ENCODE peak calls at places on chromosomes 3 and 15, in four cellular contexts. L, A, S and X are unnamed samples.

GRCh38 chr15:73054417-73054963 is 2.2 kb downstream of the NEO1 start:
- DNase-seq in L (no peak), A (no peak), S (no peak), X (no peak)

GRCh38 chr15:54373332-54373731 is 395.1 kb downstream of the UNC13C start:
- DNase-seq in L (no peak), A (no peak), S (no peak), X (no peak)

GRCh38 chr15:36497903-36498302 is 81.5 kb upstream of the CDIN1 start:
- DNase-seq in L (no peak), A (no peak), S (no peak), X (no peak)

GRCh38 chr3:52233108-52233591 is 5.8 kb downstream of the TWF2 start:
- DNase-seq in L (no peak), A (no peak), S (no peak), X (no peak)

GRCh38 chr15:81410318-81410753 is 36.3 kb upstream of the TMC3 start:
- DNase-seq in L (no peak), A (peak), S (no peak), X (peak)

GRCh38 chr3:2301361-2301760 is 202.7 kb downstream of the CNTN4 start:
- DNase-seq in L (no peak), A (no peak), S (no peak), X (no peak)

GRCh38 chr3:149971403-149972075 is 844 bp upstream of the PFN2 start:
- DNase-seq in L (no peak), A (peak), S (no peak), X (peak)

GRCh38 chr15:60091150-60091549 is 87.0 kb downstream of the FOXB1 start:
- DNase-seq in L (no peak), A (peak), S (no peak), X (no peak)

GRCh38 chr15:52406601-52407000 is 111.0 kb upstream of the MYO5C start:
- DNase-seq in L (no peak), A (no peak), S (no peak), X (no peak)

GRCh38 chr15:41695750-41696436 is 35.7 kb downstream of the MGA start:
- DNase-seq in L (peak), A (peak), S (peak), X (peak)

GRCh38 chr3:59289836-59290235 is 240.0 kb upstream of the CFAP20DC start:
- DNase-seq in L (no peak), A (no peak), S (no peak), X (no peak)

GRCh38 chr3:55988905-55989304 is 479.4 kb downstream of the ERC2 start:
- DNase-seq in L (no peak), A (no peak), S (no peak), X (no peak)

DNA sequence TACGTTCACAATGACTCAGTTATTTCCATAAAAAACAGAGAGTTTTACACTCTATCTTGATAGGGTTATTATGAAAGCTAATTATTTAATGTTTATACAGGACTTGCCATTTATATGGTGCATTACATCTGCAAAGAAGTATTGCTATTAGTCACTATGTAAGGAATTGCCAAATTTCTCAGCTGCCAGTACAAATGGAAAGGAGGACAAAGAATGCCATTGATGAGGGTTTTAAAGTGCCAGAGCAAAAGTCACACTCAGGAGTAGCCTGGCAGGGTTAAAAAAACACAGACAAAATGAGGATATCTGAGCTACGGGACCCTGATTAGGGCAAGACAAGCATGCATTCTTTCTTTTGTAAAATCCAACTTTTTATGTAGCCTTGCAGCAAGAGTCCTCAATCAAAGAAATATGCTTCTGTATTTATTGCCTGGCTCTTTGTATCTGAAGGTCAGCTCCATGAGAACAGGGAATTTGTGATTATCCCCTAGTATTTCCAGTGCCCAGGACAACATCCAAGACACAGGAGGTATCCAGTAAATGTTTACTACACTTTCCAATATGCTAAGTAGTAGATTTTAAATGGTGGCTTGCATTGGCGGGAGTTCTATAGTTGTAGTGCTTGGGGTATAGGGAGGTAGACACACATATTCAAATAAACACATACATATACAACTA is 1013.6 kb downstream of the ROBO1 start:
- DNase-seq in L (no peak), A (peak), S (no peak), X (peak)
- TF ChIP-seq MAX in L (no peak), A (no peak), S (no peak), X (no peak)

GRCh38 chr3:13894096-13894811 is 14.4 kb upstream of the WNT7A start:
- DNase-seq in L (no peak), A (no peak), S (no peak), X (no peak)

GRCh38 chr3:13894812-13895154 is 14.9 kb upstream of the WNT7A start:
- DNase-seq in L (no peak), A (no peak), S (no peak), X (no peak)

GRCh38 chr3:13892304-13892703 is 12.4 kb upstream of the WNT7A start:
- DNase-seq in L (no peak), A (no peak), S (no peak), X (no peak)

GRCh38 chr3:13896473-13897154 is 16.7 kb upstream of the WNT7A start:
- DNase-seq in L (peak), A (peak), S (peak), X (peak)

GRCh38 chr3:13895155-13896105 is 15.6 kb upstream of the WNT7A start:
- DNase-seq in L (peak), A (peak), S (peak), X (peak)
- TF ChIP-seq EZH2 in L (no peak), A (peak), S (no peak), X (no peak)

GRCh38 chr3:185424435-185424834 is 61.5 kb downstream of the MAP3K13 start:
- DNase-seq in L (no peak), A (no peak), S (no peak), X (no peak)

GRCh38 chr3:185420762-185421161 is 57.8 kb downstream of the MAP3K13 start:
- DNase-seq in L (no peak), A (no peak), S (peak), X (no peak)

GRCh38 chr3:185423178-185423577 is 60.2 kb downstream of the MAP3K13 start:
- DNase-seq in L (no peak), A (no peak), S (no peak), X (peak)

GRCh38 chr3:185421577-185422232 is 58.8 kb downstream of the MAP3K13 start:
- DNase-seq in L (no peak), A (no peak), S (peak), X (no peak)

GRCh38 chr3:185422677-185423076 is 59.7 kb downstream of the MAP3K13 start:
- DNase-seq in L (no peak), A (no peak), S (no peak), X (no peak)
- TF ChIP-seq MYC in L (no peak), A (no peak), S (no peak), X (no peak)

DNA sequence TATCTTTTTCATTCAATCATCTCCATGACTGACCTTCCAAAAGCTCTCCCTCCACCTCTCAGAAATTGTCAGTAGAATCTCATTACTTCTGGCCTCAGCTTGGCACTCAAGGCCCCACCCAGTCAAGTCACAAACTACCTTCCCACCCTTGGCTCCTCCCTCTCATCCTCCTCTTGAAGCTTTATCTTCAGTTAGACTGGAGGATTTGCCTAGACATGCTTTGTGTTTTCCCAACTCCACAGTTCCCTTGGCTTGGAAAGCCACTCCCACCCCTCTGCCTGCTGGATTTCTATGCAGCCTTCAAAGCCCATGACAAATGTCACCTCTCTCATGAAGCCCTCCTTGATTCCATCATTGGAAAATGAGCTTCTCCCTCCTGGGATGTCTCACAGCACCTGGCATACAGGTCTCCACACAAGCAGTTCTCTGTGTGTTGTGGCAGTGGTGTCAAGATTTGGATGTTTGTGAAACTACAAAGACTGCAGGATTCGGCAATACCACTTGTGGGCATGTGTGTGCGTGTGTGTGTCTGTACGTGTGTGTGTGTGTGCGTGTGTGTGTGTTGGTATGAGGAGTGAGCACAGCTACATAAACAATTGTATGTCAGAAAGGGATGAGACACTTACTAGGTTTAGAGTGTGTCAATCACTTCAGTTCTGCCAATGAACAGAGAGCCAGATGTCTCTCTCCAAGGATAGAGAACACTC is 45.3 kb upstream of the VPS8 start:
- DNase-seq in L (peak), A (no peak), S (no peak), X (no peak)
- TF ChIP-seq MAX in L (no peak), A (no peak), S (no peak), X (no peak)

DNA sequence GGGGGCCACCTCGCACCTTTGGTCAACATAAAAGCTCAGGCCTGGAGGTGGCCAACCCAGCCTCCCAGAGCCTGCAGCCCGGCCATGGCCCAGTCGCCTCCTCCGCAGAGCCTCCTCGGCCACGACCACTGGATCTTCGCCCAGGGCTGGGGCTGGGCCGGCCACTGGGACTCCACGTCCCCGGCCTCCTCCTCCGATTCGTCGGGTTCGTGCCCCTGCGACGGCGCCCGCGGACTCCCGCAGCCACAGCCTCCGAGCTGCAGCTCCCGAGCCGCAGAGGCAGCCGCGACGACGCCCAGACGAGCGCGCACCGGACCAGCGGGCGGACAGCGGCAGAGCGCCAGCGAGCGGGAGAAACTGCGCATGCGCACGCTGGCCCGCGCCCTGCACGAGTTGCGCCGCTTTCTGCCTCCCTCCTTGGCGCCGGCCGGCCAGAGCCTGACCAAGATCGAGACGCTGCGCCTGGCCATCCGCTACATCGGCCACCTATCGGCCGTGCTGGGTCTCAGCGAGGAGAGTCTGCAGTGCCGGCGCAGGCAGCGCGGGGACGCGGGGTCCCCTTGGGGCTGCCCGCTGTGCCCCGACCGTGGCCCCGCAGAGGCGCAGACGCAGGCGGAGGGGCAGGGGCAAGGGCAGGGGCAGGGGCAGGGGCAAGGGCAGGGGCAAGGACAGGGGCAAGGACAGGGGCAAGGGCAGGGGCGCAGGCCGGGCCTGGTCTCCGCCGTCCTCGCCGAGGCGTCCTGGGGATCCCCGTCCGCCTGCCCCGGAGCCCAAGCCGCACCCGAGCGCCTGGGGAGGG is at the start of gene MESP2:
- DNase-seq in L (peak), A (peak), S (no peak), X (peak)
- TF ChIP-seq EZH2 in L (no peak), A (no peak), S (no peak), X (no peak)

GRCh38 chr3:190294030-190294429 is 28.2 kb downstream of the CLDN1 start:
- DNase-seq in L (no peak), A (no peak), S (no peak), X (no peak)
- TF ChIP-seq MYC in L (no peak), A (no peak), S (no peak), X (no peak)